ENCODE peak calls at places on chromosomes 12 and 14, in ten cellular contexts. Y is stomach, Z is GM12878, C is spleen, W is Panc1, G is HL-60, P is endothelial cell of umbilical vein, Q is HepG2, H is GM12891, M is SK-N-MC. V is an unnamed sample.

GRCh38 chr12:109763201-109763841 is 49.7 kb downstream of the FAM222A start:
- DNase-seq in M (no peak), Z (no peak), G (peak), Y (peak), C (no peak), W (no peak), H (no peak), Q (no peak), P (peak), V (no peak)

GRCh38 chr14:88792572-88793258 is at the start of gene EML5:
- DNase-seq in G (peak), Q (peak), Y (peak), P (peak), M (no peak), H (peak), W (no peak), Z (no peak), C (peak), V (peak)

GRCh38 chr14:64788706-64789105 is 84.5 kb downstream of the PLEKHG3 start:
- DNase-seq in H (no peak), Q (no peak), Z (no peak), Y (no peak), M (no peak), P (peak), C (no peak), G (no peak), W (no peak), V (no peak)

GRCh38 chr14:70289138-70289537 is 70.3 kb downstream of the COX16 start:
- DNase-seq in Y (no peak), H (peak), Q (no peak), P (no peak), Z (peak), C (no peak), M (peak), G (peak), W (no peak), V (no peak)

GRCh38 chr14:72574687-72575086 is 319.2 kb downstream of the DPF3 start:
- DNase-seq in C (no peak), Q (no peak), G (no peak), Y (no peak), W (no peak), M (no peak), H (no peak), Z (no peak), P (no peak), V (no peak)

GRCh38 chr12:12583510-12583909 is 20.8 kb upstream of the DUSP16 start:
- DNase-seq in W (no peak), Y (no peak), Z (no peak), C (no peak), H (no peak), P (no peak), Q (no peak), M (no peak), G (no peak), V (no peak)

GRCh38 chr12:53052419-53053222 is 2.8 kb downstream of the TNS2 start:
- DNase-seq in P (peak), W (no peak), Z (no peak), Q (no peak), H (no peak), C (no peak), Y (peak), M (no peak), G (no peak), V (peak)

GRCh38 chr12:106245767-106246166 is 2.1 kb downstream of the CKAP4 start:
- DNase-seq in Z (no peak), C (no peak), W (no peak), M (peak), Y (peak), P (peak), Q (no peak), G (no peak), H (no peak), V (peak)

DNA sequence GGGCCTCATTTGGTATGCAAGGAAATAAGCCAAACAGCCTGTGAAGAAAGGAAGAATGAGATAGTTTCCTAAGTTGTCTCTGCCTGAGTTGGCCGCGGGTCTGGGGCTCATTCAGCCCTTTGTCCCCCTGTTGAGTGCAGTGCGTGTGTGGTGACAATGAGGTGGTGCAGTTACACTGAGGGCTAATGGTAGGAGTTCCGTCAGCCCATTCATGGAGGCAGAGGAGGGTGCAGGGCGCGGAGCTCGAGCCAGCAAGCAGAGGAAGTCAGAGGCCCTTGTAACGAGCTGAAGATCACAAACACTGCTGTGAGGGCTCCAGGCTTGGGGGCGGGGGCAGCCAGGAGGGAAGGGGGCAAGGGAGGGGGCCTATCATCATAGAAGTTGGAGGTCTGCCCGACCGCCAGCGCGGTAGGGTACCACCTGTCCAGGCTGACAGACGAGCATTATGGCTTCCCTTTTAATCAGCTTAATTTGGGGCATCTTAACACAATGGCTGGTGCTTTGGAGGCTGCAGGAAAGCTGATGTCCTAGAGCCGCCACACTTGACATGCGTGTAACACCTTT is 20.5 kb downstream of the CCND2 start:
- DNase-seq in P (no peak), G (no peak), Y (no peak), M (no peak), W (no peak), C (no peak), Z (no peak), Q (no peak), H (no peak), V (no peak)
- TF ChIP-seq POLR2AphosphoS5 in P (no peak), G (no peak), Y (no peak), M (peak), W (no peak), C (no peak), Z (no peak), Q (no peak), H (no peak), V (no peak)

GRCh38 chr14:78316058-78316457 is 145.9 kb downstream of the NRXN3 start:
- DNase-seq in Q (no peak), P (no peak), G (no peak), Z (no peak), Y (no peak), C (no peak), W (no peak), H (no peak), M (no peak), V (no peak)
- TF ChIP-seq POLR2AphosphoS5 in Q (no peak), P (no peak), G (no peak), Z (no peak), Y (no peak), C (no peak), W (no peak), H (no peak), M (no peak), V (no peak)

DNA sequence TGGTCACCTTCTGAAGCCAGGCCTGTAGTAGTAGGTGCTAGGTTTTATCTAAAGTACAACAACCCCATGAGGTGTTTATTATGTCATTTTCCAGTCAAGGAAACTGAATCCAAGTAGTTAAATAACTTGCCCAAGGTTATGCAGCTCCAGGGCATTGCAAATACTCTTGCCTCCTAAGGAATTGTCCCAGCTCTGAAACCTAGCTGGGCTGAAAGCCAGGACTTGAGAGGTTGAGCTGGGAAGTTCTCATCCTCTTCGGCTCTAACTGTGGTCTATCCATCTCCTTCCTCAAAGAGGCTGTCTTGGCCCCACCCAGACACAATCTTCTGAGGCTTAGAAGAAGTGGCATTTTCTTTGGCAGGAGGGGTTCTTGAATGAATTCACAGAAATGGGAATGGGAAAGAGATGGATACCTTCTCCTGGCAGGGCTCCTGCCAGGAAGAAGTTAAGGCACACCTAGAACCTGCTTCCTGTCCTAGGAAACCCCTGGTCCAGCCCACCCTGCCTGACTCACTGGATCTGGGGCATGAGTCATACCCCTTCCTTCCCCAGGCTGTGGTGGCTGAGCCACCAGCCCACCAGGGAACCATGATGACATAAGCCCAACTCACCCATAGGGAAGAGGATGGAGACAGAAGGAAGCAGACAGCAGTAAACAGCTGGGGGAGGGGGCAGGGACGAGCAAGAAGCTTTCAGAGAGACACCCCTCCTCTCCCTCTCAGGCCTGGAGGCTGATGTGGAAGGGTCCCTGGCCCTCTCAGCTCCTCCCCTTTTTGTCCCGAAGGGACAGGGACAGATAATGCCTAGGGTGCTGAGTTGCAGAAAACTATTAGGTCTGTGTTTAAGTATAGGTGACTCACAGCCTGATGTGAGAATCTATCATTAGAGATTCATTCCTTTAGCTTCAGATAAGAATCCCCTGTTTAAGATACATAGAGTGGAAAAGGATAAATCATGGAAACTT is 2.1 kb upstream of the PLEK2 start:
- DNase-seq in G (no peak), M (no peak), P (peak), W (no peak), C (no peak), Q (peak), Y (no peak), Z (no peak), H (no peak), V (no peak)
- TF ChIP-seq POLR2AphosphoS5 in G (no peak), M (no peak), P (peak), W (no peak), C (no peak), Q (no peak), Y (no peak), Z (no peak), H (no peak), V (no peak)

GRCh38 chr12:124531906-124532305 is 35.5 kb downstream of the NCOR2 start:
- DNase-seq in H (no peak), P (no peak), Z (no peak), Q (no peak), C (no peak), G (no peak), Y (no peak), W (no peak), M (no peak), V (no peak)

GRCh38 chr12:124529595-124530276 is 37.7 kb downstream of the NCOR2 start:
- DNase-seq in Z (no peak), Q (no peak), G (no peak), H (no peak), W (no peak), Y (no peak), C (no peak), M (no peak), P (no peak), V (no peak)

GRCh38 chr12:124532331-124532750 is 35.1 kb downstream of the NCOR2 start:
- DNase-seq in Q (no peak), M (no peak), G (no peak), C (no peak), H (no peak), Y (no peak), Z (no peak), W (no peak), P (no peak), V (no peak)

GRCh38 chr12:124530637-124531263 is 36.7 kb downstream of the NCOR2 start:
- DNase-seq in H (no peak), C (no peak), M (no peak), Q (no peak), P (no peak), Z (no peak), Y (no peak), G (no peak), W (no peak), V (no peak)

DNA sequence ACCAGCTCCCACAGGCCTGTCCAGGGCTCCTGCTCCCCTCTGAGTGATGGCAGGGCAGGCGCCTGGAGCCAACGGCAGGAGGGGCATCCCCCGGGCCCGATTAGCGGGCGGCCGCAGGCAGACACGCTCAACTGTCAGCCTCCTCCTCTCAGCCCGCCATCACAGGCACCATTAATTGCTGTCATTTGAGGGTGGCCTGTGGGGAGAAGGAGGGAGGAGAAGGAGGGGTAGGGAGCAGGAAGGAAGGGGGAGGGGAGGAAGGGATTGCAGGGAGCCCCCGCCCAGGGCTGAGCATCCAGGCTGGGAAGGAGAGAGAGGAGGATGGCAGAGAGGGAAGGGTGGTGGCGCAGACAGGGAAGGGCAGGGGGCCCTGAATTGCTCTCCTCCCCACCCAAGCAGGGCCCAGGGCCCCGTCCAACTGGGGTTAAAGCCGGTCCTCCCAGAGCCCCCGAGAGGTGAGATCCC is 36.1 kb downstream of the NCOR2 start:
- DNase-seq in M (no peak), P (no peak), W (no peak), H (no peak), Q (no peak), Y (no peak), Z (no peak), C (no peak), G (no peak), V (no peak)
- TF ChIP-seq POLR2AphosphoS5 in M (no peak), P (no peak), W (no peak), H (no peak), Q (no peak), Y (no peak), Z (no peak), C (no peak), G (no peak), V (no peak)

DNA sequence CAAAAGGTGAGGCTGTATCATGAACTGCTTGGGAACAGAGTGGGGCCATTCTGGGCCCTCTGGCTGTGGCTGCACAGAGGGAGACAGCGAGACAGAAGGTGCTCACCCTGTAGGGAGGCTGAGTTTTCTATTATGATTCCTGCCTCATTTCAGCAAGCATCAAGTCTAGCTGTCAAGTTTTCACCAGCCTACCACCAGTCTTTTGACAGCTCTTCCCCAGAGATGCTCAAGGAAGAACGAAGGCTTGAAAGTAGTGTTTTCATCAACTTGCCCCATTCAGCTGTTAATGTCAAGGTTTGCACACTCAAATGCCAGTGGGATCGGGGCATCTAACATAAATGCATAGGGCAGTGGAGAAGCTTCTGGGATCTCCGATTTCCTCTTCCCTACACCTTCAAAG is 10.0 kb downstream of the FGF23 start:
- DNase-seq in C (no peak), Y (no peak), Q (no peak), Z (no peak), M (no peak), H (no peak), W (no peak), G (no peak), P (no peak), V (no peak)
- TF ChIP-seq POLR2AphosphoS5 in C (no peak), Y (no peak), Q (no peak), Z (no peak), M (no peak), H (no peak), W (no peak), G (no peak), P (no peak), V (no peak)

GRCh38 chr12:111597731-111598636 is 1.1 kb downstream of the ATXN2 start:
- DNase-seq in Z (no peak), M (no peak), Q (no peak), C (peak), G (peak), H (peak), P (peak), Y (peak), W (no peak), V (peak)
- TF ChIP-seq POLR2AphosphoS5 in Z (no peak), M (no peak), Q (no peak), C (no peak), G (no peak), H (no peak), P (no peak), Y (no peak), W (no peak), V (peak)

GRCh38 chr12:55926738-55927587 is 731 bp downstream of the PYM1 start:
- DNase-seq in H (peak), Q (peak), Z (peak), W (peak), P (peak), M (peak), C (peak), Y (peak), G (peak), V (peak)
- TF ChIP-seq POLR2AphosphoS5 in H (peak), Q (peak), Z (peak), W (peak), P (peak), M (peak), C (peak), Y (peak), G (peak), V (peak)

GRCh38 chr14:44170554-44170953 is 336.5 kb downstream of the FSCB start:
- DNase-seq in M (no peak), W (no peak), C (no peak), H (no peak), Z (no peak), G (no peak), Y (no peak), Q (no peak), P (no peak), V (no peak)
- TF ChIP-seq POLR2AphosphoS5 in M (no peak), W (no peak), C (no peak), H (no peak), Z (no peak), G (no peak), Y (no peak), Q (no peak), P (no peak), V (no peak)

DNA sequence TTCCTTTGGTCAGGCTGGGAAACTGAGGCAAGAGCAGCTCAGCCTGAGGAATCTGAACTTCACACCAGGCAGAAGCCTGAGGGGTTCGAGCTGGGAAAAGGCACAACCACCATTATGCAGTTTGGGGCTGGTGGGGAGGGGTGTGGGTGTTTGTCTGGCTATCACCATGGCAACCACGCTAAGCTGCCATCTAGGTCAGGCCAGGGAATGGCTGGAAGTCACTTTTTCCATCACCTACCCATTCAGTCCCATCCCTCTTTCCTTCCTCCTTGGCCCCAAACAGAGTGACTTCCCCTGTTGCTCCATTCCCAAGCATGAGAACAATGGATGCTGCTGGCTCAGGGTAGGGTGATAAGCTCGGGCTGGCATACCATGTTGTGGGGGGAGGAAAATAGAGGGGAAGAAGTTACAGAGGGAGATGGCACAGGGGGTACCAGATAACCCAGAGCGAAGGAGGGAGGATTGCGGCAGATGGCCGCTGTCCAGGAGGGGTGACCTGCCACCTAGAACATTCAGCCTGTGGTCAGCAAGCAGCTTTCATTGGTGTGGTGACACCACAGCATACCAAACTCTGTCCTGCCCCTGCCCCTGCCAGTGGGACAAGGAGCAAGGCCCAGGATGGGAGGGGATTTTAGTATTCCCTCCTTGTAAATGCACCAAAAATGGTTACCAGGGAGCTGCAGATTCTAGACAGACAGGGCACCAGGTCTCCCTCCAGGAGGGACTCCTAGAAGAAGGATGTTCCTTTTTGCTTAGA is 36.4 kb upstream of the PLEKHG6 start:
- DNase-seq in G (no peak), Q (no peak), C (peak), Z (no peak), Y (no peak), W (no peak), M (no peak), P (peak), H (no peak), V (no peak)
- TF ChIP-seq POLR2AphosphoS5 in G (no peak), Q (no peak), C (no peak), Z (no peak), Y (no peak), W (no peak), M (no peak), P (no peak), H (no peak), V (no peak)

GRCh38 chr12:6915023-6915788 is 826 bp downstream of the ENO2 start:
- DNase-seq in M (no peak), Z (no peak), H (no peak), P (no peak), Y (no peak), G (no peak), C (peak), W (no peak), Q (no peak), V (no peak)

GRCh38 chr12:6915789-6916285 is 1.5 kb downstream of the ENO2 start:
- DNase-seq in H (no peak), G (no peak), Z (no peak), Q (no peak), C (peak), P (no peak), M (no peak), Y (no peak), W (no peak), V (no peak)

GRCh38 chr12:6912164-6912956 is 2.0 kb upstream of the ENO2 start:
- DNase-seq in M (no peak), Y (no peak), H (no peak), P (no peak), G (no peak), Q (no peak), C (peak), W (no peak), Z (no peak), V (no peak)

GRCh38 chr12:6916426-6917200 is 2.2 kb downstream of the ENO2 start:
- DNase-seq in C (peak), W (no peak), Q (no peak), Y (no peak), Z (no peak), G (no peak), M (no peak), P (no peak), H (no peak), V (no peak)

GRCh38 chr12:6914246-6914947 is at the start of gene ENO2:
- DNase-seq in Z (no peak), M (no peak), G (peak), H (peak), C (peak), Y (peak), P (peak), W (no peak), Q (peak), V (peak)
- TF ChIP-seq POLR2AphosphoS5 in Z (no peak), M (peak), G (no peak), H (no peak), C (peak), Y (no peak), P (no peak), W (no peak), Q (peak), V (no peak)